ENCODE peak calls at places on chromosome 16, in four cellular contexts. One of them, this sample, is unnamed.

GRCh38 chr16:11224096-11224893 is 31.7 kb downstream of the SOCS1 start:
- DNase-seq in neuronal stem cell: no peak
- DNase-seq in psoas muscle: peak; percentile 77
- DNase-seq in AG04450: no peak
- DNase-seq in this sample: no peak

GRCh38 chr16:66549284-66550131 is at the start of gene TK2:
- DNase-seq in AG04450: peak; percentile 43
- DNase-seq in neuronal stem cell: peak; percentile 54
- DNase-seq in psoas muscle: peak; percentile 75
- DNase-seq in this sample: peak; percentile 44

GRCh38 chr16:69564845-69565610 is 738 bp upstream of the NFAT5 start:
- DNase-seq in neuronal stem cell: no peak
- DNase-seq in psoas muscle: no peak
- DNase-seq in AG04450: no peak
- DNase-seq in this sample: no peak

GRCh38 chr16:21088143-21088542 is 62.5 kb downstream of the DNAH3 start:
- DNase-seq in AG04450: no peak
- DNase-seq in neuronal stem cell: no peak
- DNase-seq in psoas muscle: no peak
- DNase-seq in this sample: no peak

GRCh38 chr16:22318690-22319358 is 21.6 kb downstream of the POLR3E start:
- DNase-seq in AG04450: no peak
- DNase-seq in psoas muscle: no peak
- DNase-seq in neuronal stem cell: no peak
- DNase-seq in this sample: no peak

GRCh38 chr16:21150375-21151001 is at the start of gene DNAH3:
- DNase-seq in psoas muscle: no peak
- DNase-seq in AG04450: no peak
- DNase-seq in neuronal stem cell: no peak
- DNase-seq in this sample: no peak

GRCh38 chr16:87351320-87351698 is 32.3 kb downstream of the FBXO31 start:
- DNase-seq in psoas muscle: no peak
- DNase-seq in neuronal stem cell: no peak
- DNase-seq in AG04450: no peak
- DNase-seq in this sample: no peak

GRCh38 chr16:58451945-58452401 is 48.0 kb upstream of the NDRG4 start:
- DNase-seq in AG04450: no peak
- DNase-seq in psoas muscle: no peak
- DNase-seq in neuronal stem cell: no peak
- DNase-seq in this sample: no peak

GRCh38 chr16:47069841-47070584 is 73.7 kb downstream of the NETO2 start:
- DNase-seq in AG04450: no peak
- DNase-seq in psoas muscle: no peak
- DNase-seq in neuronal stem cell: no peak
- DNase-seq in this sample: no peak

GRCh38 chr16:58393138-58393504 is 850 bp downstream of the GINS3 start:
- DNase-seq in neuronal stem cell: peak; percentile 18
- DNase-seq in psoas muscle: no peak
- DNase-seq in AG04450: no peak
- DNase-seq in this sample: no peak

GRCh38 chr16:88804552-88805339 is 1.2 kb downstream of the CDT1 start:
- DNase-seq in neuronal stem cell: no peak
- DNase-seq in psoas muscle: no peak
- DNase-seq in AG04450: no peak
- DNase-seq in this sample: no peak

GRCh38 chr16:53052519-53053501 is at the start of gene CHD9NB:
- DNase-seq in AG04450: peak; percentile 61
- DNase-seq in neuronal stem cell: no peak
- DNase-seq in psoas muscle: no peak
- DNase-seq in this sample: no peak

GRCh38 chr16:64864232-64864803 is 257.5 kb downstream of the CDH11 start:
- DNase-seq in AG04450: peak; percentile 93
- DNase-seq in psoas muscle: no peak
- DNase-seq in neuronal stem cell: no peak
- DNase-seq in this sample: no peak

GRCh38 chr16:1863681-1864460 is 8.1 kb downstream of the MEIOB start:
- DNase-seq in neuronal stem cell: no peak
- DNase-seq in AG04450: no peak
- DNase-seq in psoas muscle: no peak
- DNase-seq in this sample: no peak

GRCh38 chr16:57987441-57988177 is 12.9 kb downstream of the ZNF319 start:
- DNase-seq in psoas muscle: no peak
- DNase-seq in neuronal stem cell: no peak
- DNase-seq in AG04450: no peak
- DNase-seq in this sample: no peak

GRCh38 chr16:88754912-88755744 is 29.9 kb downstream of the PIEZO1 start:
- DNase-seq in psoas muscle: no peak
- DNase-seq in neuronal stem cell: no peak
- DNase-seq in AG04450: peak; percentile 60
- DNase-seq in this sample: peak; percentile 50

GRCh38 chr16:65698943-65699342 is 577.1 kb upstream of the CDH11 start:
- DNase-seq in neuronal stem cell: no peak
- DNase-seq in AG04450: no peak
- DNase-seq in psoas muscle: no peak
- DNase-seq in this sample: no peak

GRCh38 chr16:27853101-27853500 is 210.4 kb downstream of the GSG1L start:
- DNase-seq in AG04450: no peak
- DNase-seq in neuronal stem cell: no peak
- DNase-seq in psoas muscle: no peak
- DNase-seq in this sample: no peak

GRCh38 chr16:53789159-53789558 is 85.2 kb downstream of the FTO start:
- DNase-seq in psoas muscle: no peak
- DNase-seq in neuronal stem cell: no peak
- DNase-seq in AG04450: peak; percentile 32
- DNase-seq in this sample: no peak

GRCh38 chr16:50839356-50839755 is 97.5 kb downstream of the CYLD start:
- DNase-seq in psoas muscle: no peak
- DNase-seq in neuronal stem cell: no peak
- DNase-seq in AG04450: no peak
- DNase-seq in this sample: no peak

GRCh38 chr16:50842589-50842988 is 100.7 kb downstream of the CYLD start:
- DNase-seq in psoas muscle: no peak
- DNase-seq in AG04450: no peak
- DNase-seq in neuronal stem cell: no peak
- DNase-seq in this sample: no peak

GRCh38 chr16:50842013-50842505 is 100.2 kb downstream of the CYLD start:
- DNase-seq in neuronal stem cell: no peak
- DNase-seq in psoas muscle: no peak
- DNase-seq in AG04450: no peak
- DNase-seq in this sample: no peak

GRCh38 chr16:50839920-50840729 is 98.2 kb downstream of the CYLD start:
- DNase-seq in psoas muscle: no peak
- DNase-seq in neuronal stem cell: no peak
- DNase-seq in AG04450: no peak
- DNase-seq in this sample: no peak

GRCh38 chr16:50841081-50841886 is 99.4 kb downstream of the CYLD start:
- DNase-seq in psoas muscle: no peak
- DNase-seq in AG04450: no peak
- DNase-seq in neuronal stem cell: no peak
- DNase-seq in this sample: peak; percentile 32
- H3K4me3 ChIP-seq in psoas muscle: peak overlapping the region; percentile 39
- H3K4me3 ChIP-seq in AG04450: peak overlapping the region; percentile 10
- H3K4me3 ChIP-seq in neuronal stem cell: no peak overlapping the region
- H3K4me3 ChIP-seq in this sample: no peak overlapping the region

DNA sequence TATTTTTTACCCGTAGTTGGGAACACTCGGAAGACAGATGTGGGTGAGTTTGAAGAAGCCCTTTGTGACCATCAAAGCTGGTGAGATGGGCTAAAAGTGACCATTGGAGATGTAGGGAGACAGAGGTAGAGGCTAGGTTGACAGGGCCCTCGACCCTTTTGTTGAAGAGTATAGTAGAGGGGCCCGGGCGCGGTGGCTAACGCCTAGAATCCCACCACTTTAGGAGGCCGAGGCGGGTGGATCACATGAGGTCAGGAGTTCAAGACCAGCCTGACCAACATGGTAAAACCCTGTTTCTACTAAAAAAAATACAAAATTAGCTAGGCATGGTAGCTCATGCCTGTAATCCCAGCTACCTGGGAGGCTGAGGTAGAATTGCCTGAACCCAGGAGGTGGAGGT is 16.2 kb upstream of the NFATC3 start:
- DNase-seq in AG04450: no peak
- DNase-seq in psoas muscle: no peak
- DNase-seq in neuronal stem cell: no peak
- DNase-seq in this sample: no peak
- H3K4me3 ChIP-seq in AG04450: no peak overlapping the region
- H3K4me3 ChIP-seq in psoas muscle: peak overlapping the region; percentile 7
- H3K4me3 ChIP-seq in neuronal stem cell: no peak overlapping the region
- H3K4me3 ChIP-seq in this sample: no peak overlapping the region

GRCh38 chr16:77963185-77964044 is 58.9 kb upstream of the CLEC3A start:
- DNase-seq in neuronal stem cell: no peak
- DNase-seq in AG04450: no peak
- DNase-seq in psoas muscle: no peak
- DNase-seq in this sample: peak; percentile 90
- H3K4me3 ChIP-seq in neuronal stem cell: no peak overlapping the region
- H3K4me3 ChIP-seq in AG04450: no peak overlapping the region
- H3K4me3 ChIP-seq in psoas muscle: no peak overlapping the region
- H3K4me3 ChIP-seq in this sample: peak overlapping the region; percentile 19

GRCh38 chr16:19715566-19715965 is 2.5 kb downstream of the KNOP1 start:
- DNase-seq in neuronal stem cell: no peak
- DNase-seq in AG04450: no peak
- DNase-seq in psoas muscle: no peak
- DNase-seq in this sample: no peak
- H3K4me3 ChIP-seq in neuronal stem cell: no peak overlapping the region
- H3K4me3 ChIP-seq in AG04450: no peak overlapping the region
- H3K4me3 ChIP-seq in psoas muscle: no peak overlapping the region
- H3K4me3 ChIP-seq in this sample: no peak overlapping the region